ENCODE peak calls at places on chromosomes 1 and 21, in five cellular contexts. One of them, this sample, is unnamed.

GRCh38 chr21:44871576-44872265 is 1.8 kb downstream of the PTTG1IP start:
- DNase-seq in dorsolateral prefrontal cortex: no peak
- DNase-seq in Peyer's patch: no peak
- DNase-seq in naive thymus-derived CD4-positive, alpha-beta T cell: no peak
- DNase-seq in AG04450: no peak
- DNase-seq in this sample: no peak

GRCh38 chr1:77385551-77385950 is 103.7 kb downstream of the AK5 start:
- DNase-seq in Peyer's patch: no peak
- DNase-seq in dorsolateral prefrontal cortex: no peak
- DNase-seq in naive thymus-derived CD4-positive, alpha-beta T cell: no peak
- DNase-seq in AG04450: no peak
- DNase-seq in this sample: no peak

GRCh38 chr1:116433283-116434257 is 60.5 kb downstream of the ATP1A1 start:
- DNase-seq in dorsolateral prefrontal cortex: peak
- DNase-seq in naive thymus-derived CD4-positive, alpha-beta T cell: no peak
- DNase-seq in Peyer's patch: no peak
- DNase-seq in AG04450: no peak
- DNase-seq in this sample: no peak

GRCh38 chr1:205942631-205943159 is 561 bp downstream of the SLC26A9 start:
- DNase-seq in dorsolateral prefrontal cortex: no peak
- DNase-seq in Peyer's patch: no peak
- DNase-seq in AG04450: no peak
- DNase-seq in naive thymus-derived CD4-positive, alpha-beta T cell: no peak
- DNase-seq in this sample: no peak

GRCh38 chr1:43525995-43526394 is 4.7 kb upstream of the PTPRF start:
- DNase-seq in naive thymus-derived CD4-positive, alpha-beta T cell: no peak
- DNase-seq in dorsolateral prefrontal cortex: no peak
- DNase-seq in AG04450: no peak
- DNase-seq in Peyer's patch: no peak
- DNase-seq in this sample: no peak

GRCh38 chr21:16002872-16003466 is 273.2 kb downstream of the USP25 start:
- DNase-seq in naive thymus-derived CD4-positive, alpha-beta T cell: no peak
- DNase-seq in Peyer's patch: no peak
- DNase-seq in dorsolateral prefrontal cortex: no peak
- DNase-seq in AG04450: no peak
- DNase-seq in this sample: no peak

GRCh38 chr1:200793677-200794076 is 55.0 kb downstream of the CAMSAP2 start:
- DNase-seq in dorsolateral prefrontal cortex: no peak
- DNase-seq in naive thymus-derived CD4-positive, alpha-beta T cell: no peak
- DNase-seq in AG04450: no peak
- DNase-seq in Peyer's patch: no peak
- DNase-seq in this sample: no peak

GRCh38 chr1:239511865-239512264 is 125.5 kb downstream of the CHRM3 start:
- DNase-seq in Peyer's patch: no peak
- DNase-seq in AG04450: no peak
- DNase-seq in naive thymus-derived CD4-positive, alpha-beta T cell: no peak
- DNase-seq in dorsolateral prefrontal cortex: no peak
- DNase-seq in this sample: no peak

GRCh38 chr1:116855788-116856187 is 53.9 kb upstream of the PTGFRN start:
- DNase-seq in dorsolateral prefrontal cortex: no peak
- DNase-seq in Peyer's patch: no peak
- DNase-seq in naive thymus-derived CD4-positive, alpha-beta T cell: no peak
- DNase-seq in AG04450: no peak
- DNase-seq in this sample: no peak

GRCh38 chr1:18646091-18646775 is 15.6 kb downstream of the PAX7 start:
- DNase-seq in naive thymus-derived CD4-positive, alpha-beta T cell: no peak
- DNase-seq in AG04450: no peak
- DNase-seq in dorsolateral prefrontal cortex: no peak
- DNase-seq in Peyer's patch: no peak
- DNase-seq in this sample: no peak

GRCh38 chr1:45334308-45335245 is 5.4 kb upstream of the TOE1 start:
- DNase-seq in naive thymus-derived CD4-positive, alpha-beta T cell: no peak
- DNase-seq in dorsolateral prefrontal cortex: no peak
- DNase-seq in AG04450: no peak
- DNase-seq in Peyer's patch: no peak
- DNase-seq in this sample: no peak

GRCh38 chr1:182616130-182617074 is 12.2 kb upstream of the RGS16 start:
- DNase-seq in Peyer's patch: peak
- DNase-seq in AG04450: no peak
- DNase-seq in naive thymus-derived CD4-positive, alpha-beta T cell: peak
- DNase-seq in dorsolateral prefrontal cortex: no peak
- DNase-seq in this sample: peak

GRCh38 chr1:8776104-8776503 is 41.3 kb downstream of the RERE start:
- DNase-seq in AG04450: no peak
- DNase-seq in Peyer's patch: no peak
- DNase-seq in naive thymus-derived CD4-positive, alpha-beta T cell: no peak
- DNase-seq in dorsolateral prefrontal cortex: no peak
- DNase-seq in this sample: no peak

GRCh38 chr1:30189818-30190480 is 533.4 kb downstream of the MATN1 start:
- DNase-seq in AG04450: no peak
- DNase-seq in naive thymus-derived CD4-positive, alpha-beta T cell: no peak
- DNase-seq in Peyer's patch: no peak
- DNase-seq in dorsolateral prefrontal cortex: no peak
- DNase-seq in this sample: no peak

GRCh38 chr1:31511848-31512615 is 64.3 kb upstream of the TINAGL1 start:
- DNase-seq in Peyer's patch: no peak
- DNase-seq in dorsolateral prefrontal cortex: no peak
- DNase-seq in naive thymus-derived CD4-positive, alpha-beta T cell: no peak
- DNase-seq in AG04450: no peak
- DNase-seq in this sample: no peak

GRCh38 chr1:44941424-44942324 is 44.7 kb downstream of the EIF2B3 start:
- DNase-seq in naive thymus-derived CD4-positive, alpha-beta T cell: no peak
- DNase-seq in Peyer's patch: no peak
- DNase-seq in AG04450: no peak
- DNase-seq in dorsolateral prefrontal cortex: no peak
- DNase-seq in this sample: no peak

GRCh38 chr1:47875831-47876586 is 121.2 kb downstream of the TRABD2B start:
- DNase-seq in AG04450: no peak
- DNase-seq in dorsolateral prefrontal cortex: no peak
- DNase-seq in Peyer's patch: no peak
- DNase-seq in naive thymus-derived CD4-positive, alpha-beta T cell: no peak
- DNase-seq in this sample: no peak

GRCh38 chr1:245278846-245279245 is 124.1 kb downstream of the KIF26B start:
- DNase-seq in Peyer's patch: no peak
- DNase-seq in AG04450: no peak
- DNase-seq in naive thymus-derived CD4-positive, alpha-beta T cell: no peak
- DNase-seq in dorsolateral prefrontal cortex: no peak
- DNase-seq in this sample: no peak

GRCh38 chr1:19484338-19484792 is 974 bp downstream of the CAPZB start:
- DNase-seq in AG04450: no peak
- DNase-seq in dorsolateral prefrontal cortex: no peak
- DNase-seq in naive thymus-derived CD4-positive, alpha-beta T cell: peak
- DNase-seq in Peyer's patch: no peak
- DNase-seq in this sample: no peak

GRCh38 chr21:39189857-39190604 is 6.8 kb upstream of the PSMG1 start:
- DNase-seq in Peyer's patch: no peak
- DNase-seq in naive thymus-derived CD4-positive, alpha-beta T cell: no peak
- DNase-seq in dorsolateral prefrontal cortex: no peak
- DNase-seq in AG04450: no peak
- DNase-seq in this sample: no peak

GRCh38 chr1:18166929-18167328 is 59.3 kb downstream of the IGSF21 start:
- DNase-seq in Peyer's patch: no peak
- DNase-seq in dorsolateral prefrontal cortex: no peak
- DNase-seq in AG04450: no peak
- DNase-seq in naive thymus-derived CD4-positive, alpha-beta T cell: no peak
- DNase-seq in this sample: no peak

GRCh38 chr1:36352910-36353878 is 29.7 kb upstream of the EVA1B start:
- DNase-seq in AG04450: no peak
- DNase-seq in dorsolateral prefrontal cortex: no peak
- DNase-seq in naive thymus-derived CD4-positive, alpha-beta T cell: no peak
- DNase-seq in Peyer's patch: no peak
- DNase-seq in this sample: no peak

GRCh38 chr1:2214541-2215241 is 13.4 kb upstream of the SKI start:
- DNase-seq in dorsolateral prefrontal cortex: no peak
- DNase-seq in naive thymus-derived CD4-positive, alpha-beta T cell: no peak
- DNase-seq in AG04450: no peak
- DNase-seq in Peyer's patch: no peak
- DNase-seq in this sample: no peak
- H3K4me3 ChIP-seq in dorsolateral prefrontal cortex: peak
- H3K4me3 ChIP-seq in naive thymus-derived CD4-positive, alpha-beta T cell: no peak
- H3K4me3 ChIP-seq in AG04450: no peak
- H3K4me3 ChIP-seq in Peyer's patch: no peak
- H3K4me3 ChIP-seq in this sample: no peak

DNA sequence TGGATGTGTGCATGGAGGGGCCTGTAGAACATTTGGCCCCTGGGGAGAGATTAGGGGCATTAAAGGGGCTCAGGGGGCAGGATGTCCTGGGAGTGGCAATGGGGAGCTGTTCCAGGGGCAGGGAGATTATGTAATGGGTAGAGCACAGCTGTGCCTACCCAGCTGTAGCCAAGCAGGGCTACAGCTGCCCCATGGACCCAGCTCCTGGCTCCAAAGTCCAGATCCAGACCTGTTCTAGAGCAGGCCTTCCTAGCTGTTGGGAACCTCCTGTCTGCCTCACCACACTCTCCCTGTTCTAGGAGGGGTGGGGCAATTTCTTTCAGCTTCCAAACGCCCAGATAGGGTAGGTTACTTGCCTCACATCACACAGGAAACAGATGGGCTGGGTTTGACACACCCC is 5.6 kb downstream of the RPS6KA1 start:
- DNase-seq in Peyer's patch: no peak
- DNase-seq in naive thymus-derived CD4-positive, alpha-beta T cell: no peak
- DNase-seq in AG04450: no peak
- DNase-seq in dorsolateral prefrontal cortex: no peak
- DNase-seq in this sample: no peak
- H3K4me3 ChIP-seq in Peyer's patch: no peak
- H3K4me3 ChIP-seq in naive thymus-derived CD4-positive, alpha-beta T cell: no peak
- H3K4me3 ChIP-seq in AG04450: no peak
- H3K4me3 ChIP-seq in dorsolateral prefrontal cortex: no peak
- H3K4me3 ChIP-seq in this sample: no peak

DNA sequence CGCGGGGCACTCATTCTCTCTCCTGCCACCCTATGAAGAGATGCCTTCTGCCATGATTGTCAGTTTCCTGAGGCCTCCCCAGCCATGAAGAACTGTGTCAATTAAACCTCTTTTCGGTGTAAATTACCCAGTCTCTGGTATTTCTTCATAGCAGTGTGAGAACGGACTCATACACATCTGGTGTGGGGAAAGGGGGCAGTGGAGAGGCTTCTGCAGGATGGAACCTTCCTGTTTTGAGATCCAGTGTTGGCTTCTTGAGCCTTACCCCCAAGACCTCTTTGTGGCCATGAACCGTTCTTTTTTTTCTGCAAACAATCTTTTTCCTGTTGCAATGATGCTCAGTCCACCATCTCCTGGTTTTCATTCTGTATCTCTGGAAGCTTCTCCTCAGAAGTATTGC is 248.4 kb downstream of the PRDM2 start:
- DNase-seq in AG04450: no peak
- DNase-seq in Peyer's patch: no peak
- DNase-seq in naive thymus-derived CD4-positive, alpha-beta T cell: no peak
- DNase-seq in dorsolateral prefrontal cortex: no peak
- DNase-seq in this sample: no peak
- H3K4me3 ChIP-seq in AG04450: no peak
- H3K4me3 ChIP-seq in Peyer's patch: no peak
- H3K4me3 ChIP-seq in naive thymus-derived CD4-positive, alpha-beta T cell: no peak
- H3K4me3 ChIP-seq in dorsolateral prefrontal cortex: no peak
- H3K4me3 ChIP-seq in this sample: no peak

GRCh38 chr1:156675715-156676311 is 1.4 kb downstream of the NES start:
- DNase-seq in dorsolateral prefrontal cortex: no peak
- DNase-seq in AG04450: no peak
- DNase-seq in naive thymus-derived CD4-positive, alpha-beta T cell: no peak
- DNase-seq in Peyer's patch: no peak
- DNase-seq in this sample: no peak

GRCh38 chr1:156676820-156677615 is at the start of gene NES:
- DNase-seq in naive thymus-derived CD4-positive, alpha-beta T cell: no peak
- DNase-seq in Peyer's patch: no peak
- DNase-seq in dorsolateral prefrontal cortex: no peak
- DNase-seq in AG04450: no peak
- DNase-seq in this sample: no peak

GRCh38 chr1:156676450-156676819 is 772 bp downstream of the NES start:
- DNase-seq in dorsolateral prefrontal cortex: no peak
- DNase-seq in AG04450: no peak
- DNase-seq in naive thymus-derived CD4-positive, alpha-beta T cell: no peak
- DNase-seq in Peyer's patch: no peak
- DNase-seq in this sample: no peak

GRCh38 chr1:156680056-156680455 is 2.8 kb upstream of the NES start:
- DNase-seq in AG04450: no peak
- DNase-seq in Peyer's patch: no peak
- DNase-seq in naive thymus-derived CD4-positive, alpha-beta T cell: no peak
- DNase-seq in dorsolateral prefrontal cortex: no peak
- DNase-seq in this sample: no peak

DNA sequence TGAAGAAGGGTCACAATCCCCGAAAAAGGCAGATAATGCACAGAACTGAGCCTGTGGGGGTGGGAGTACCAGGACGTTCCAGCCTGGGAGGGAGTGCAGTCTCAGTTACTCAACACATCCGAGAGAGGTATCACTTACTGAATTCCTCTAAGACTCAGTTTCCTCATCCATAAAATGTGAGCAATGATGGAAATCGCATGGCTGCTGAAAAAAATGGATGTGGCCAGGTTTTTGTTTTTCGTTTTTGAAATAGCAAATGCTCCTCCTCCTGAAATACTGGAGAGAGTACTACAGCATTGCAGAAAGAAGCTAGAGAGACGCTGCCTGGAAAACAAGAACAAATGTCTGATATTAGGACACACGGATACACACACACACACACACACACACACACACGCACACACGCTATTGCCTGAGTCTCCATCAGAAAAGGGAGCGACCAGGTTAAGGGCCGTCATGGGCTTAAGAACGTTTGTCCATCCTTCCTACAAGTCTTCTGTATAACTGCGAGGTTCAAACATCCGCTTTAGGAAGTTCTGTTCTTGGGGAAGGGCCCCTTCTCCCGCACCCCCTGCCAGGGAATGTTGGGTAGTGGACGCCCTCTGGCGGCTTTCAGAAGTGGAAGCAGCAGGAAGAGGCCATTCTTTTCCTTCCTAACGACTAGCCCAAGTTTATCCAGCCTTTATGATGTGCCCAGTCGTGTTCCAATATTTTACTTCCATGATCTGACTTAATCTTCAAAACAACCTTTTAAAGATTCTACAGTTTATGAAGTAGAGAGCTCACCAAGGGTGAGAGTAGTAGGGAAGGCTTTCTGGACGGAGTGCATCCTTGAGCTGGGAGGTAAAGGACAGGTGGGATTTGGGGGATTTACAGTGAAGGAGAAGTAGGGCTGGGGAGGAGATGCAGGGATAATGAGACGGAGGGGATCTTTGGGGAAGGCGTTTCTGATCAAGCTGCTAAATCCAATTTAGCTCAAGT is 699 bp upstream of the NES start:
- DNase-seq in Peyer's patch: peak
- DNase-seq in dorsolateral prefrontal cortex: no peak
- DNase-seq in naive thymus-derived CD4-positive, alpha-beta T cell: no peak
- DNase-seq in AG04450: no peak
- DNase-seq in this sample: peak
- H3K4me3 ChIP-seq in Peyer's patch: peak
- H3K4me3 ChIP-seq in dorsolateral prefrontal cortex: peak
- H3K4me3 ChIP-seq in naive thymus-derived CD4-positive, alpha-beta T cell: no peak
- H3K4me3 ChIP-seq in AG04450: peak
- H3K4me3 ChIP-seq in this sample: no peak

DNA sequence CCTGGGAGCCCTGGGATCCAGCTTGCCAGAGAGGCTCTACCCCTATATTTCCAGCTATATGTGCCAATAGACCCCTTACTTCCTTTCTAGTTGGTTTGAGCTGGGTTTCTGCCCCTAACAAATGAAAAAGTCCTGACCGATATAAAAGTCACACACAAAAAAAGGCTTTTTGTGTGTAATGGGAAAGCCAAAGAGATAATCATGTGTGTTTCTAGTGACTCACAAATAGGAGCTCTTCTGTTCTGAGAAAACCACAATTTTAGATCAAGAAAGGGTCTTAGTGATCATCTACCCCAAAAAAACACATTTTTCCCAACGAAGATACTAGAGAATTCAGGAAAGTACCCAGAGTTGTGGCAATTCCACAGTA is 23.0 kb upstream of the PLEKHA6 start:
- DNase-seq in AG04450: no peak
- DNase-seq in naive thymus-derived CD4-positive, alpha-beta T cell: no peak
- DNase-seq in dorsolateral prefrontal cortex: no peak
- DNase-seq in Peyer's patch: no peak
- DNase-seq in this sample: no peak
- H3K4me3 ChIP-seq in AG04450: no peak
- H3K4me3 ChIP-seq in naive thymus-derived CD4-positive, alpha-beta T cell: peak
- H3K4me3 ChIP-seq in dorsolateral prefrontal cortex: peak
- H3K4me3 ChIP-seq in Peyer's patch: peak
- H3K4me3 ChIP-seq in this sample: no peak